ENCODE peak calls at places on chromosomes 3 and 15, in ten cellular contexts. D is stimulated activated CD4-positive, alpha-beta T cell treated with anti-CD3 and anti-CD28 coated beads, Interleukin-12 subunit alpha, Interleukin-12 subunit beta, amount 100 ng/mL, for 24 hours; Q is foreskin keratinocyte; A is RKO; G is hippocampal formation; N is left cardiac atrium; B is lower lobe of right lung; R is endothelial cell; E is KG1; L is GM23248. Y is an unnamed sample.

GRCh38 chr3:128573160-128573559 is 77.5 kb downstream of the RPN1 start:
- DNase-seq in B (no peak), D (no peak), G (no peak), E (no peak), Q (no peak), R (no peak), A (no peak), N (no peak), L (no peak), Y (no peak)

GRCh38 chr15:40957041-40957555 is 3.8 kb downstream of the CHAC1 start:
- DNase-seq in G (no peak), L (no peak), N (no peak), D (no peak), Q (no peak), E (no peak), A (no peak), R (no peak), B (no peak), Y (no peak)

GRCh38 chr15:87660494-87661129 is 595.9 kb downstream of the NTRK3 start:
- DNase-seq in R (no peak), Q (no peak), B (no peak), D (no peak), N (no peak), G (no peak), E (no peak), A (no peak), L (no peak), Y (no peak)

GRCh38 chr3:105154692-105155091 is 212.0 kb upstream of the ALCAM start:
- DNase-seq in Q (no peak), G (no peak), A (no peak), R (no peak), E (no peak), B (no peak), D (no peak), L (no peak), N (no peak), Y (no peak)

GRCh38 chr15:42270551-42270950 is 2.5 kb upstream of the GANC start:
- DNase-seq in B (no peak), D (no peak), G (no peak), R (no peak), N (no peak), E (no peak), L (peak; percentile 7), A (no peak), Q (no peak), Y (no peak)

GRCh38 chr3:83039422-83039821 is 1278.0 kb upstream of the GBE1 start:
- DNase-seq in R (no peak), A (no peak), N (no peak), B (no peak), E (no peak), D (no peak), G (no peak), Q (no peak), L (no peak), Y (no peak)

GRCh38 chr15:80403712-80404056 is 498 bp upstream of the ARNT2 start:
- DNase-seq in E (no peak), Q (no peak), G (peak; percentile 68), A (peak; percentile 45), N (no peak), R (peak; percentile 27), D (no peak), L (no peak), B (peak; percentile 51), Y (no peak)

GRCh38 chr3:41167722-41168497 is 31.4 kb upstream of the CTNNB1 start:
- DNase-seq in E (no peak), A (no peak), Q (no peak), D (no peak), G (no peak), L (no peak), B (no peak), R (no peak), N (no peak), Y (no peak)

GRCh38 chr15:88331291-88331690 is 74.8 kb upstream of the NTRK3 start:
- DNase-seq in N (peak; percentile 29), L (peak; percentile 60), B (peak; percentile 52), D (peak; percentile 53), A (peak; percentile 69), Q (no peak), G (no peak), R (peak; percentile 81), E (no peak), Y (no peak)

GRCh38 chr15:87387681-87388240 is 868.8 kb downstream of the NTRK3 start:
- DNase-seq in R (no peak), N (no peak), D (no peak), A (no peak), Q (peak; percentile 69), B (no peak), E (no peak), L (no peak), G (no peak), Y (no peak)

GRCh38 chr3:15032650-15033049 is 32.5 kb downstream of the MRPS25 start:
- DNase-seq in N (no peak), G (no peak), B (no peak), A (no peak), E (no peak), D (no peak), L (peak; percentile 11), Q (no peak), R (no peak), Y (no peak)

GRCh38 chr3:194141415-194142155 is 5.6 kb downstream of the HES1 start:
- DNase-seq in B (peak; percentile 95), D (peak; percentile 68), R (peak; percentile 84), Q (peak; percentile 87), E (peak; percentile 60), G (peak; percentile 46), L (peak; percentile 96), N (peak; percentile 94), A (peak; percentile 92), Y (peak; percentile 75)

GRCh38 chr3:121072128-121072527 is 164.1 kb downstream of the STXBP5L start:
- DNase-seq in B (no peak), A (no peak), G (no peak), E (no peak), Q (no peak), D (no peak), N (peak; percentile 45), L (no peak), R (no peak), Y (no peak)

GRCh38 chr15:101111570-101112262 is 140.1 kb downstream of the CHSY1 start:
- DNase-seq in B (no peak), A (no peak), D (no peak), Q (no peak), E (no peak), N (no peak), G (no peak), L (no peak), R (no peak), Y (no peak)

GRCh38 chr3:179268400-179269051 is 17.6 kb upstream of the KCNMB3 start:
- DNase-seq in E (no peak), B (no peak), A (no peak), G (no peak), L (no peak), Q (no peak), D (no peak), R (no peak), N (no peak), Y (no peak)

GRCh38 chr15:20351448-20351961 is 190.1 kb downstream of the GOLGA6L6 start:
- DNase-seq in A (no peak), N (peak; percentile 43), E (no peak), D (no peak), L (no peak), R (no peak), G (no peak), B (peak; percentile 61), Q (no peak), Y (no peak)

GRCh38 chr3:16309558-16309957 is 44.5 kb downstream of the OXNAD1 start:
- DNase-seq in B (no peak), E (peak; percentile 49), Q (peak; percentile 57), A (peak; percentile 47), R (no peak), G (no peak), L (peak; percentile 50), N (no peak), D (no peak), Y (no peak)

GRCh38 chr3:15325228-15325627 is 7.2 kb downstream of the SH3BP5 start:
- DNase-seq in A (no peak), D (no peak), N (no peak), B (no peak), G (no peak), L (peak; percentile 88), R (no peak), E (no peak), Q (no peak), Y (no peak)

GRCh38 chr3:127803619-127804018 is 18.7 kb downstream of the MGLL start:
- DNase-seq in N (no peak), E (no peak), L (peak; percentile 95), Q (peak; percentile 98), A (peak; percentile 90), D (no peak), R (no peak), G (no peak), B (no peak), Y (peak; percentile 85)

GRCh38 chr15:40258544-40258943 is 19.7 kb downstream of the PAK6 start:
- DNase-seq in N (no peak), L (no peak), D (no peak), B (no peak), E (no peak), Q (no peak), A (no peak), R (no peak), G (no peak), Y (no peak)

GRCh38 chr3:160637081-160637480 is 39.9 kb upstream of the ARL14 start:
- DNase-seq in Q (no peak), E (no peak), N (no peak), A (no peak), G (no peak), D (no peak), L (peak; percentile 24), R (no peak), B (no peak), Y (no peak)

GRCh38 chr15:83115831-83116565 is 8.6 kb downstream of the TM6SF1 start:
- DNase-seq in E (no peak), R (no peak), B (no peak), D (no peak), N (no peak), G (no peak), Q (no peak), A (no peak), L (no peak), Y (no peak)

GRCh38 chr3:172098698-172099494 is 59.5 kb downstream of the FNDC3B start:
- DNase-seq in Q (no peak), E (no peak), N (no peak), B (no peak), L (no peak), G (no peak), D (no peak), A (no peak), R (peak; percentile 14), Y (no peak)

Y was measured in fibroblast of gingiva.